ENCODE peak calls at places on chromosomes 4 and X, in six cellular contexts. K is uterus, I is lower leg skin, P is prostate gland, U is K562, C is transverse colon. O is an unnamed sample.

GRCh38 chr4:88752754-88753153 is 55.1 kb upstream of the NAP1L5 start:
- DNase-seq in I (no peak), C (no peak), K (no peak), P (peak), U (no peak), O (no peak)

GRCh38 chrX:10326578-10326977 is 169.8 kb downstream of the CLCN4 start:
- DNase-seq in I (no peak), U (peak), K (no peak), P (no peak), C (no peak), O (peak)

GRCh38 chr4:144905286-144905685 is 192.7 kb downstream of the ANAPC10 start:
- DNase-seq in P (no peak), I (no peak), U (no peak), K (no peak), C (no peak), O (no peak)

GRCh38 chr4:66766557-66766956 is 778.7 kb downstream of the CENPC start:
- DNase-seq in K (no peak), P (no peak), I (no peak), U (no peak), C (no peak), O (no peak)

GRCh38 chr4:125370478-125370877 is 55.7 kb downstream of the FAT4 start:
- DNase-seq in P (no peak), C (no peak), I (no peak), K (no peak), U (no peak), O (no peak)

GRCh38 chr4:142378179-142378578 is 467.9 kb downstream of the INPP4B start:
- DNase-seq in K (no peak), U (no peak), P (no peak), I (no peak), C (no peak), O (no peak)

GRCh38 chr4:55819634-55820033 is at the start of gene EXOC1L:
- DNase-seq in U (peak), I (no peak), C (no peak), K (no peak), P (no peak), O (peak)

GRCh38 chr4:184647391-184648101 is 1.7 kb downstream of the CASP3 start:
- DNase-seq in U (no peak), C (no peak), P (no peak), K (no peak), I (no peak), O (no peak)

GRCh38 chr4:170027181-170027829 is 1.1 kb upstream of the MFAP3L start:
- DNase-seq in C (peak), I (peak), K (peak), P (peak), U (peak), O (peak)
- TF ChIP-seq POLR2A in C (no peak), I (no peak), K (no peak), P (peak), U (no peak), O (no peak)

DNA sequence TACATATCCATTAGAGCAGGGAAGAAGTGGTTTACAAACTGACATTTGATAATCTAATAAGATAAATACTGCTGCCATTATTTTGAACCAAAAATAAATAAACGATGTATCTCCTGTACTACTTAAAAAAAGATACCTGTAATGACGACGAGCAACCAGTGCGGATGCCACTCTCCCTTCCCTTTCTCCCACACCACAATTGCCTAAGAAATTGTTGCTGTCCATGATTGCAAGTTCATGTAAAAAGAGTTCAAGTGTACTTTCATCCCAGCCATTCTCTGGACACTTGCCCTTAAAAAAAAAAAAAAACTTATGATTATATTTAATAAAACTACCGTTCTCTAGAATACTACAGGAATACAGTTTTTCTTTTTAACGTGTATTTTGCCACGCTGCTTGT is 1.4 kb downstream of the SEPSECS start:
- DNase-seq in P (no peak), U (no peak), C (no peak), I (no peak), K (no peak), O (peak)
- H3K4me3 ChIP-seq in P (no peak), U (no peak), C (no peak), I (no peak), K (no peak), O (peak)

GRCh38 chr4:187811586-187811985 is 184.0 kb upstream of the ZFP42 start:
- DNase-seq in I (no peak), U (no peak), K (no peak), C (no peak), P (no peak), O (no peak)

GRCh38 chr4:187814737-187815465 is 180.7 kb upstream of the ZFP42 start:
- DNase-seq in I (no peak), U (peak), K (no peak), P (no peak), C (no peak), O (no peak)
- TF ChIP-seq POLR2A in I (no peak), U (no peak), K (no peak), P (no peak), C (no peak), O (no peak)

DNA sequence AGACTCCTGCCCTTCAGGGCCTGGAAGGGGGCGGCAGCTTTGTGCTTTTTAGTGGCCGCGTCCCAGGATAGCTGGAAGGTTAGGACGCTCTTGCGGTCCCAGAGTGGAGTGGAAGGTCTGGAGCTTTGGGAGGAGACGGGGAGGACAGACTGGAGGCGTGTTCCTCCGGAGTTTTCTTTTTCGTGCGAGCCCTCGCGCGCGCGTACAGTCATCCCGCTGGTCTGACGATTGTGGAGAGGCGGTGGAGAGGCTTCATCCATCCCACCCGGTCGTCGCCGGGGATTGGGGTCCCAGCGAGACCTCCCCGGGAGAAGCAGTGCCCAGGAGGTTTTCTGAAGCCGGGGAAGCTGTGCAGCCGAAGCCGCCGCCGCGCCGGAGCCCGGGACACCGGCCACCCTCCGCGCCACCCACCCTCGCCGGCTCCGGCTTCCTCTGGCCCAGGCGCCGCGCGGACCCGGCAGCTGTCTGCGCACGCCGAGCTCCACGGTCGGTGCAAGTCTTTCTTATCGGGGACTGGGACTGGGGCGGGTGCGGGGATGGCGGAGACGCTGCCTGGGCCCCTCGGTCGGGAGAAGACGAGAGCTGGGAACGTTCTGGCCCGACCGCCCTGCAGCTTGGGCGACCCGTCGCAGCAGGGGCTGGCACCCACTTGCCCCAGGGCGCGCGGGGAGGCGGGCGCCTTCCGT is at the start of gene EDNRA:
- DNase-seq in I (no peak), K (peak), P (no peak), U (no peak), C (no peak), O (no peak)
- H3K4me3 ChIP-seq in I (peak), K (peak), P (peak), U (no peak), C (peak), O (no peak)

DNA sequence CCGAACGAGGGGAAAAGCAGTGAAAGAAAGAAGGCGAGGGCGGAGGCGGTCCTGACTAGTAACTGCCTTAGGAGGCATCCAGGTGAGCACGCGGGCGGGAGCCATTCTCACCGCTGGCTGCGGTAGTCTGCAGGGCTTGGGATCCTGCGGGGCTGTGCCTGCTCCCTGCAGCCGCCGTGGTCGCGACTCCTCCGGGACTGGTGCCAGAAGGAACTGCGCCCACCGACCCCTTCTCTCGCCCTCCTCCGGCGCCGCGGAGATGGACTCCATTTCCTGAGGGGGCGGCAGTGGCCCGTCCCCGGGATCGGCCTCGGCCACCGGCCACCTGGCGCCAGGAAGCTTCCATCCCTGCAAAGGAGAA is 545 bp downstream of the NFXL1 start:
- DNase-seq in U (peak), I (no peak), C (peak), P (peak), K (peak), O (peak)
- TF ChIP-seq POLR2A in U (no peak), I (no peak), C (no peak), P (no peak), K (no peak), O (no peak)

DNA sequence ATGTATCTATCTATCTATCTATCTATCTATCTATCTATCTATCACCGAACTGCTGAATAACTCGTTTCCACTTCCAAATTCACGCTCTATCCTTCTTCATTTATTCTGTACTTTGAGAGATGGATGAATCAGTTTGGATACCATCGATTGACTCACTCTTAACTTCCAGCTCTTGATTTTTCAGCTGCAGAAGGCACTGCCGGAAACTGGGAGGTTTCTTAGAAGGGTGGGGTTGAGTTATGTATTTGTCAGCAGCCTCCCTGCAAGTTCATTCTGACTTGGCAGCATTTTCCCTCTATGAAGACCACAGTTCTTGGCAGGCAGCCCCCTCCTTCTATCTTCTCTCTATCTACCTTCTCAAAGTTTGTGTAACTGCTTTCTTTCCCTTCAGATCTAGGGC is 112.0 kb upstream of the MAGEB18 start:
- DNase-seq in P (no peak), U (no peak), K (no peak), C (no peak), I (no peak), O (no peak)
- H3K4me3 ChIP-seq in P (no peak), U (no peak), K (no peak), C (no peak), I (no peak), O (no peak)